ENCODE peak calls at places on chromosomes 4 and X, in four cellular contexts. One of them, this sample, is unnamed.

GRCh38 chr4:768995-769394 is 56.9 kb downstream of the CPLX1 start:
- DNase-seq in K562: no peak
- DNase-seq in HCT116: no peak
- DNase-seq in HepG2: no peak
- DNase-seq in this sample: no peak

GRCh38 chrX:28133763-28134162 is 152.5 kb upstream of the DCAF8L1 start:
- DNase-seq in HCT116: no peak
- DNase-seq in HepG2: no peak
- DNase-seq in K562: no peak
- DNase-seq in this sample: no peak

GRCh38 chr4:155445306-155445705 is 68.5 kb upstream of the MAP9 start:
- DNase-seq in HCT116: no peak
- DNase-seq in K562: no peak
- DNase-seq in HepG2: no peak
- DNase-seq in this sample: no peak

GRCh38 chr4:183074288-183074990 is 24.6 kb upstream of the WWC2 start:
- DNase-seq in HepG2: peak
- DNase-seq in HCT116: no peak
- DNase-seq in K562: no peak
- DNase-seq in this sample: no peak

GRCh38 chr4:165185448-165185847 is 21.9 kb upstream of the KLHL2 start:
- DNase-seq in K562: no peak
- DNase-seq in HCT116: no peak
- DNase-seq in HepG2: no peak
- DNase-seq in this sample: no peak

GRCh38 chrX:104136241-104137019 is 20.4 kb downstream of the SLC25A53 start:
- DNase-seq in HepG2: peak
- DNase-seq in HCT116: peak
- DNase-seq in K562: peak
- DNase-seq in this sample: peak

GRCh38 chr4:7726665-7727413 is 212.8 kb downstream of the AFAP1 start:
- DNase-seq in HCT116: no peak
- DNase-seq in K562: no peak
- DNase-seq in HepG2: no peak
- DNase-seq in this sample: no peak

GRCh38 chr4:10179957-10180602 is 63.5 kb upstream of the WDR1 start:
- DNase-seq in K562: no peak
- DNase-seq in HepG2: no peak
- DNase-seq in HCT116: no peak
- DNase-seq in this sample: no peak

GRCh38 chr4:19156786-19157185 is 1094.9 kb upstream of the SLIT2 start:
- DNase-seq in HCT116: no peak
- DNase-seq in HepG2: no peak
- DNase-seq in K562: no peak
- DNase-seq in this sample: no peak

GRCh38 chr4:128525939-128526630 is 238.5 kb upstream of the PGRMC2 start:
- DNase-seq in HepG2: no peak
- DNase-seq in HCT116: no peak
- DNase-seq in K562: no peak
- DNase-seq in this sample: no peak
- TF ChIP-seq JUND in HepG2: no peak
- TF ChIP-seq JUND in HCT116: no peak
- TF ChIP-seq JUND in K562: no peak
- TF ChIP-seq JUND in this sample: peak

GRCh38 chrX:134604701-134605271 is 53.5 kb downstream of the PLAC1 start:
- DNase-seq in HCT116: peak
- DNase-seq in HepG2: no peak
- DNase-seq in K562: no peak
- DNase-seq in this sample: no peak
- TF ChIP-seq JUND in HCT116: no peak
- TF ChIP-seq JUND in HepG2: no peak
- TF ChIP-seq JUND in K562: no peak
- TF ChIP-seq JUND in this sample: no peak

DNA sequence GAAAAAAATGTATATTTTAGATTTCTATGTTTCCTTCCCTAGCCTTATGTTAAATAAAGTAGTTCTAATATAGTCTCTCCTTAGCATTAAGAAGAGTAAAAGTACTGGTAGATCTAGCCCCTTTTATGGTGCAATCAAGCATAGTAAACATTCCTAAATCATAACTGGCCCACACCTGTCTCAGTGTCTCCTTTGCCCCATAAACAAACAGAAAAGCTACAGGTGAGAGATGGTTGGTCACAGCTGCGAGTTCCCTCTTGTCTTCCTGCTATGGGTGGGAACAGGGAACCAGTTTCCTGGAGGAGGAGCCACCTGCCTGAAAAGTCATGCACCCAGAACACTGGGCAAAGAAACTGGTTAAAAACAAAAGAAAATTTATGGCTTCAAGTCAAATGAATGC is 16.6 kb downstream of the SOWAHB start:
- DNase-seq in HepG2: no peak
- DNase-seq in K562: no peak
- DNase-seq in HCT116: no peak
- DNase-seq in this sample: peak
- TF ChIP-seq JUND in HepG2: no peak
- TF ChIP-seq JUND in K562: no peak
- TF ChIP-seq JUND in HCT116: no peak
- TF ChIP-seq JUND in this sample: no peak

GRCh38 chr4:140049924-140050681 is 103.9 kb downstream of the MAML3 start:
- DNase-seq in K562: peak
- DNase-seq in HepG2: no peak
- DNase-seq in HCT116: no peak
- DNase-seq in this sample: no peak
- TF ChIP-seq JUND in K562: no peak
- TF ChIP-seq JUND in HepG2: no peak
- TF ChIP-seq JUND in HCT116: no peak
- TF ChIP-seq JUND in this sample: no peak

DNA sequence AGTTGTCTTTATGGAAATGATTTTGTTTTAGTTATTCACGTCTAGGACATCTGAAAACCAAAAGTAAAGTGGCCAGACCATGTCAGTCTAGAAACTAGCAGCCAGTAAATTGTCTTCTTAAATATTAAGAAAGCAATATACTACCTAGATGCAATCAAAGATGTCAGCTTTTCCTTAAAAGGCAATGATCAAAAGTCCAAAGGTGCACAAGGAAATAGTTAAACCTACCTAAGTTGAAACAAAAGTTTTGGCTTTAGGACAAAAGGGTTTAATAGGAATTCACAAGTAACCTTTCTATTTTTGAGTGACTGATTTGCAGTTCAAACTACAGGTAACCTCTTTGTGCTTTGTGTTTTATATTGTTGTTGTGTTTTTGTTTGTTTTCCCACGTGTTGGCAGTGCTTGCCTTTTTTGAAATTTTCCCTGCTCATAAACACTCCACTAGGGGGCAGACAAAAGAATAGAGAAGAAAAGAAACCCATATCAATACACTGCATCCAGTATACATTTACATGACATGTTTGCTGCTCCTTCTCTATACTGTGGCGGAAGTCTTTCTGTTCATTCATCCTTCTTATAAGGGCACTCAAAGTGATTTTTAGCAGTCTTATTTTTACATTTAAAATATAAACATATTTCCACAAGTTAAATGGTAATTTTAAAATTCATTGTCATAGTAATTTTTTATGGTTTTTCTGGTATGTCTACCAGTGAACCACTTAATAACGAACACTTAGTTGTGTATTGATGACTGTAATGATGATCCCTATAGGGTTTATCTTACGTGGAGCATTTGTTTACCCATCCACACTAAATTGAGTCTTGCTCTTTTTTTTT is 62.7 kb downstream of the GAB1 start:
- DNase-seq in HepG2: peak
- DNase-seq in K562: peak
- DNase-seq in HCT116: peak
- DNase-seq in this sample: peak
- TF ChIP-seq JUND in HepG2: no peak
- TF ChIP-seq JUND in K562: no peak
- TF ChIP-seq JUND in HCT116: no peak
- TF ChIP-seq JUND in this sample: no peak

GRCh38 chrX:41108007-41108683 is 22.9 kb downstream of the USP9X start:
- DNase-seq in K562: no peak
- DNase-seq in HCT116: no peak
- DNase-seq in HepG2: no peak
- DNase-seq in this sample: no peak
- TF ChIP-seq JUND in K562: no peak
- TF ChIP-seq JUND in HCT116: no peak
- TF ChIP-seq JUND in HepG2: no peak
- TF ChIP-seq JUND in this sample: no peak

GRCh38 chrX:153649915-153650782 is 3.1 kb downstream of the DUSP9 start:
- DNase-seq in HepG2: no peak
- DNase-seq in K562: no peak
- DNase-seq in HCT116: no peak
- DNase-seq in this sample: no peak

GRCh38 chrX:153649178-153649914 is 2.3 kb downstream of the DUSP9 start:
- DNase-seq in HCT116: no peak
- DNase-seq in K562: peak
- DNase-seq in HepG2: peak
- DNase-seq in this sample: peak

GRCh38 chrX:153648358-153649177 is 1.6 kb downstream of the DUSP9 start:
- DNase-seq in K562: no peak
- DNase-seq in HCT116: no peak
- DNase-seq in HepG2: no peak
- DNase-seq in this sample: no peak

GRCh38 chrX:153651540-153652079 is 4.6 kb downstream of the DUSP9 start:
- DNase-seq in K562: no peak
- DNase-seq in HCT116: no peak
- DNase-seq in HepG2: peak
- DNase-seq in this sample: no peak

GRCh38 chrX:153650959-153651358 is 4.0 kb downstream of the DUSP9 start:
- DNase-seq in HCT116: no peak
- DNase-seq in K562: no peak
- DNase-seq in HepG2: no peak
- DNase-seq in this sample: no peak
- TF ChIP-seq JUND in HCT116: no peak
- TF ChIP-seq JUND in K562: no peak
- TF ChIP-seq JUND in HepG2: no peak
- TF ChIP-seq JUND in this sample: no peak